ENCODE peak calls at places on chromosomes 11 and 22, in four cellular contexts. One of them, this sample, is unnamed.
A peak's percentile ranks its signal among the peaks of the same experiment; 100 is the strongest.

GRCh38 chr22:49253656-49254055 is 574.0 kb downstream of the BRD1 start:
- DNase-seq in Caco-2: no peak
- DNase-seq in foreskin keratinocyte: no peak
- DNase-seq in stimulated activated effector memory CD8-positive, alpha-beta T cell treated with anti-CD3 and anti-CD28 coated beads, Interleukin-12 subunit alpha, Interleukin-12 subunit beta, amount 100 ng/mL, for 72 hours: no peak
- DNase-seq in this sample: no peak

GRCh38 chr22:26461188-26461810 is 22.3 kb downstream of the HPS4 start:
- DNase-seq in Caco-2: peak; percentile 75
- DNase-seq in foreskin keratinocyte: no peak
- DNase-seq in stimulated activated effector memory CD8-positive, alpha-beta T cell treated with anti-CD3 and anti-CD28 coated beads, Interleukin-12 subunit alpha, Interleukin-12 subunit beta, amount 100 ng/mL, for 72 hours: peak; percentile 64
- DNase-seq in this sample: no peak

GRCh38 chr11:12502950-12503579 is 125.7 kb downstream of the PARVA start:
- DNase-seq in Caco-2: no peak
- DNase-seq in foreskin keratinocyte: no peak
- DNase-seq in stimulated activated effector memory CD8-positive, alpha-beta T cell treated with anti-CD3 and anti-CD28 coated beads, Interleukin-12 subunit alpha, Interleukin-12 subunit beta, amount 100 ng/mL, for 72 hours: no peak
- DNase-seq in this sample: no peak

GRCh38 chr11:10519630-10520029 is 21.4 kb downstream of the RNF141 start:
- DNase-seq in Caco-2: no peak
- DNase-seq in foreskin keratinocyte: peak; percentile 56
- DNase-seq in stimulated activated effector memory CD8-positive, alpha-beta T cell treated with anti-CD3 and anti-CD28 coated beads, Interleukin-12 subunit alpha, Interleukin-12 subunit beta, amount 100 ng/mL, for 72 hours: no peak
- DNase-seq in this sample: no peak

GRCh38 chr11:11028017-11028692 is 170.3 kb upstream of the ZBED5 start:
- DNase-seq in Caco-2: peak; percentile 79
- DNase-seq in foreskin keratinocyte: peak; percentile 52
- DNase-seq in stimulated activated effector memory CD8-positive, alpha-beta T cell treated with anti-CD3 and anti-CD28 coated beads, Interleukin-12 subunit alpha, Interleukin-12 subunit beta, amount 100 ng/mL, for 72 hours: peak; percentile 82
- DNase-seq in this sample: no peak

GRCh38 chr11:2655834-2656622 is 43.8 kb downstream of the KCNQ1OT1 start:
- DNase-seq in Caco-2: no peak
- DNase-seq in foreskin keratinocyte: peak; percentile 13
- DNase-seq in stimulated activated effector memory CD8-positive, alpha-beta T cell treated with anti-CD3 and anti-CD28 coated beads, Interleukin-12 subunit alpha, Interleukin-12 subunit beta, amount 100 ng/mL, for 72 hours: no peak
- DNase-seq in this sample: no peak

GRCh38 chr11:77474509-77475070 is 696 bp upstream of the PAK1 start:
- DNase-seq in Caco-2: no peak
- DNase-seq in foreskin keratinocyte: no peak
- DNase-seq in stimulated activated effector memory CD8-positive, alpha-beta T cell treated with anti-CD3 and anti-CD28 coated beads, Interleukin-12 subunit alpha, Interleukin-12 subunit beta, amount 100 ng/mL, for 72 hours: no peak
- DNase-seq in this sample: no peak

GRCh38 chr11:47837929-47838328 is 10.2 kb downstream of the NUP160 start:
- DNase-seq in Caco-2: no peak
- DNase-seq in foreskin keratinocyte: no peak
- DNase-seq in stimulated activated effector memory CD8-positive, alpha-beta T cell treated with anti-CD3 and anti-CD28 coated beads, Interleukin-12 subunit alpha, Interleukin-12 subunit beta, amount 100 ng/mL, for 72 hours: no peak
- DNase-seq in this sample: no peak

GRCh38 chr11:118338637-118339061 is 3.9 kb downstream of the CD3D start:
- DNase-seq in Caco-2: peak; percentile 64
- DNase-seq in foreskin keratinocyte: peak; percentile 56
- DNase-seq in stimulated activated effector memory CD8-positive, alpha-beta T cell treated with anti-CD3 and anti-CD28 coated beads, Interleukin-12 subunit alpha, Interleukin-12 subunit beta, amount 100 ng/mL, for 72 hours: peak; percentile 87
- DNase-seq in this sample: no peak

GRCh38 chr11:76408171-76408965 is 27.2 kb downstream of the GVQW3 start:
- DNase-seq in Caco-2: no peak
- DNase-seq in foreskin keratinocyte: no peak
- DNase-seq in stimulated activated effector memory CD8-positive, alpha-beta T cell treated with anti-CD3 and anti-CD28 coated beads, Interleukin-12 subunit alpha, Interleukin-12 subunit beta, amount 100 ng/mL, for 72 hours: no peak
- DNase-seq in this sample: no peak

GRCh38 chr11:50182486-50182885 is 149.8 kb downstream of the OR4C45 start:
- DNase-seq in Caco-2: no peak
- DNase-seq in foreskin keratinocyte: no peak
- DNase-seq in stimulated activated effector memory CD8-positive, alpha-beta T cell treated with anti-CD3 and anti-CD28 coated beads, Interleukin-12 subunit alpha, Interleukin-12 subunit beta, amount 100 ng/mL, for 72 hours: no peak
- DNase-seq in this sample: no peak

GRCh38 chr22:43858156-43858895 is 4.0 kb downstream of the SULT4A1 start:
- DNase-seq in Caco-2: no peak
- DNase-seq in foreskin keratinocyte: no peak
- DNase-seq in stimulated activated effector memory CD8-positive, alpha-beta T cell treated with anti-CD3 and anti-CD28 coated beads, Interleukin-12 subunit alpha, Interleukin-12 subunit beta, amount 100 ng/mL, for 72 hours: no peak
- DNase-seq in this sample: no peak

This sample was measured in NCI-H1417 treated with DMSO at 0.1 percent for 48 hours.